ENCODE peak calls at places on chromosomes 2 and 18, in five cellular contexts. A is activated gamma-delta T cell treated with Interleukin-2 at 50 U/mL for 16 hours; N is cardiac fibroblast; E is activated CD8-positive, alpha-beta memory T cell treated with anti-CD3 and anti-CD28 coated beads for 1 hour; H is T-cell. Y is an unnamed sample.

GRCh38 chr2:135149251-135149650 is 97.2 kb downstream of the RAB3GAP1 start:
- DNase-seq in H (no peak), E (no peak), A (no peak), N (peak), Y (no peak)

GRCh38 chr2:186949716-186950256 is 100.8 kb upstream of the ZSWIM2 start:
- DNase-seq in N (no peak), H (no peak), A (no peak), E (no peak), Y (no peak)

GRCh38 chr2:158644139-158644538 is 151.0 kb upstream of the DAPL1 start:
- DNase-seq in E (no peak), H (no peak), A (no peak), N (peak), Y (no peak)

GRCh38 chr2:1459727-1460126 is 46.5 kb downstream of the TPO start:
- DNase-seq in A (no peak), N (no peak), H (no peak), E (no peak), Y (no peak)

GRCh38 chr2:26438526-26438925 is 36.8 kb downstream of the DRC1 start:
- DNase-seq in N (peak), A (no peak), H (no peak), E (no peak), Y (no peak)

GRCh38 chr2:238942941-238943715 is 95.2 kb downstream of the TWIST2 start:
- DNase-seq in H (no peak), A (no peak), E (no peak), N (no peak), Y (no peak)

GRCh38 chr2:23992931-23993330 is 17.0 kb upstream of the MFSD2B start:
- DNase-seq in A (no peak), E (no peak), H (no peak), N (no peak), Y (no peak)

GRCh38 chr2:126907671-126908070 is 9.0 kb downstream of the TEX51 start:
- DNase-seq in N (no peak), H (no peak), A (no peak), E (no peak), Y (no peak)

GRCh38 chr2:119282139-119282965 is 58.7 kb downstream of the STEAP3 start:
- DNase-seq in N (no peak), E (no peak), H (no peak), A (no peak), Y (no peak)

GRCh38 chr18:58557013-58557435 is 71.9 kb downstream of the ALPK2 start:
- DNase-seq in H (no peak), N (no peak), A (no peak), E (no peak), Y (no peak)

GRCh38 chr2:28958689-28959088 is 22.4 kb upstream of the TOGARAM2 start:
- DNase-seq in E (no peak), N (peak), A (peak), H (peak), Y (peak)

GRCh38 chr2:165015052-165015642 is 59.8 kb upstream of the SLC38A11 start:
- DNase-seq in E (peak), N (peak), H (peak), A (peak), Y (peak)

GRCh38 chr18:58645398-58645797 is 16.5 kb upstream of the ALPK2 start:
- DNase-seq in A (no peak), E (no peak), H (no peak), N (peak), Y (no peak)

GRCh38 chr2:205925373-205926337 is 160.3 kb downstream of the INO80D start:
- DNase-seq in A (peak), H (peak), E (peak), N (peak), Y (peak)

GRCh38 chr2:10499275-10499907 is 51.3 kb upstream of the ODC1 start:
- DNase-seq in H (no peak), E (no peak), A (no peak), N (no peak), Y (peak)